ENCODE peak calls at places on chromosomes 1 and 21, in seven cellular contexts. T is IMR-90, M is left cardiac atrium, B is NCI-H146, J is A549, D is activated T-cell treated with anti-CD3 and anti-CD28 coated beads for 1 hour, X is body of pancreas. Y is an unnamed sample.
A peak's percentile ranks its signal among the peaks of the same experiment; 100 is the strongest.

GRCh38 chr1:110765640-110766335 is 91.0 kb upstream of the KCNA3 start:
- DNase-seq in T (peak; percentile 62), M (peak; percentile 41), B (peak; percentile 18), J (peak; percentile 16), D (peak; percentile 39), X (peak; percentile 47), Y (peak; percentile 42)

GRCh38 chr1:20983297-20983889 is 193.3 kb downstream of the EIF4G3 start:
- DNase-seq in T (no peak), M (no peak), B (peak; percentile 35), J (no peak), D (no peak), X (no peak), Y (no peak)

GRCh38 chr1:161913482-161914140 is 110.1 kb downstream of the OLFML2B start:
- DNase-seq in T (peak; percentile 6), M (no peak), B (no peak), J (no peak), D (no peak), X (no peak), Y (no peak)

GRCh38 chr1:36085126-36085525 is 1.2 kb downstream of the TEKT2 start:
- DNase-seq in T (no peak), M (no peak), B (no peak), J (no peak), D (no peak), X (no peak), Y (no peak)

GRCh38 chr1:165661691-165662090 is 30.7 kb downstream of the MGST3 start:
- DNase-seq in T (no peak), M (no peak), B (no peak), J (no peak), D (no peak), X (no peak), Y (no peak)

GRCh38 chr1:109314805-109315204 is 8.0 kb upstream of the MYBPHL start:
- DNase-seq in T (peak; percentile 35), M (no peak), B (no peak), J (no peak), D (no peak), X (no peak), Y (no peak)

GRCh38 chr1:200628223-200628868 is 7.8 kb upstream of the KIF14 start:
- DNase-seq in T (no peak), M (no peak), B (no peak), J (no peak), D (no peak), X (no peak), Y (no peak)

GRCh38 chr21:40049031-40049958 is 182.1 kb downstream of the PCP4 start:
- DNase-seq in T (peak; percentile 11), M (no peak), B (peak; percentile 61), J (no peak), D (no peak), X (no peak), Y (no peak)

GRCh38 chr1:21234779-21235178 is 55.5 kb downstream of the ECE1 start:
- DNase-seq in T (peak; percentile 83), M (no peak), B (no peak), J (no peak), D (no peak), X (no peak), Y (no peak)

GRCh38 chr21:40454057-40454456 is 392.9 kb downstream of the DSCAM start:
- DNase-seq in T (no peak), M (no peak), B (no peak), J (no peak), D (no peak), X (no peak), Y (no peak)

GRCh38 chr1:168709407-168709891 is 19.6 kb downstream of the DPT start:
- DNase-seq in T (peak; percentile 4), M (no peak), B (peak; percentile 53), J (peak; percentile 18), D (no peak), X (no peak), Y (peak; percentile 27)

GRCh38 chr1:86705633-86705985 is 1.2 kb downstream of the SH3GLB1 start:
- DNase-seq in T (no peak), M (no peak), B (no peak), J (no peak), D (no peak), X (peak; percentile 36), Y (no peak)

GRCh38 chr1:54559771-54560231 is 11.8 kb downstream of the ACOT11 start:
- DNase-seq in T (no peak), M (peak; percentile 72), B (no peak), J (no peak), D (no peak), X (no peak), Y (peak; percentile 93)

Y was measured in heart left ventricle.